ENCODE peak calls at places on chromosome 16, in four cellular contexts. One of them, this sample, is unnamed.

GRCh38 chr16:11256657-11257130 is 690 bp upstream of the SOCS1 start:
- DNase-seq in upper lobe of right lung: no peak
- DNase-seq in B cell: no peak
- DNase-seq in pancreas: peak; percentile 45
- DNase-seq in this sample: no peak

GRCh38 chr16:12612598-12613101 is 191.0 kb downstream of the CPPED1 start:
- DNase-seq in pancreas: no peak
- DNase-seq in B cell: no peak
- DNase-seq in upper lobe of right lung: no peak
- DNase-seq in this sample: no peak

GRCh38 chr16:14399397-14400284 is 230.4 kb downstream of the PARN start:
- DNase-seq in upper lobe of right lung: no peak
- DNase-seq in pancreas: no peak
- DNase-seq in B cell: no peak
- DNase-seq in this sample: no peak

GRCh38 chr16:85348921-85349334 is 236.7 kb upstream of the CIBAR2 start:
- DNase-seq in upper lobe of right lung: no peak
- DNase-seq in pancreas: no peak
- DNase-seq in B cell: no peak
- DNase-seq in this sample: no peak

GRCh38 chr16:15523939-15524338 is 89.6 kb downstream of the BMERB1 start:
- DNase-seq in pancreas: no peak
- DNase-seq in upper lobe of right lung: no peak
- DNase-seq in B cell: no peak
- DNase-seq in this sample: no peak

GRCh38 chr16:85067024-85067423 is 39.4 kb downstream of the KIAA0513 start:
- DNase-seq in upper lobe of right lung: no peak
- DNase-seq in pancreas: no peak
- DNase-seq in B cell: no peak
- DNase-seq in this sample: no peak

GRCh38 chr16:53069772-53070171 is 15.0 kb downstream of the CHD9 start:
- DNase-seq in B cell: no peak
- DNase-seq in pancreas: no peak
- DNase-seq in upper lobe of right lung: no peak
- DNase-seq in this sample: no peak

GRCh38 chr16:85416267-85417109 is 196.6 kb upstream of the GSE1 start:
- DNase-seq in pancreas: peak; percentile 80
- DNase-seq in upper lobe of right lung: peak; percentile 94
- DNase-seq in B cell: peak; percentile 75
- DNase-seq in this sample: peak; percentile 65

GRCh38 chr16:64589836-64590235 is 532.0 kb downstream of the CDH11 start:
- DNase-seq in pancreas: no peak
- DNase-seq in B cell: no peak
- DNase-seq in upper lobe of right lung: no peak
- DNase-seq in this sample: no peak

GRCh38 chr16:4894276-4895150 is 42.4 kb downstream of the PPL start:
- DNase-seq in B cell: no peak
- DNase-seq in upper lobe of right lung: no peak
- DNase-seq in pancreas: no peak
- DNase-seq in this sample: no peak

GRCh38 chr16:799948-800833 is at the start of gene GNG13:
- DNase-seq in upper lobe of right lung: no peak
- DNase-seq in B cell: no peak
- DNase-seq in pancreas: no peak
- DNase-seq in this sample: no peak

GRCh38 chr16:54165912-54166265 is 120.7 kb downstream of the IRX3 start:
- DNase-seq in upper lobe of right lung: no peak
- DNase-seq in B cell: no peak
- DNase-seq in pancreas: no peak
- DNase-seq in this sample: no peak

GRCh38 chr16:35689764-35690163 is 2230.4 kb downstream of the TP53TG3F start:
- DNase-seq in B cell: no peak
- DNase-seq in upper lobe of right lung: no peak
- DNase-seq in pancreas: no peak
- DNase-seq in this sample: no peak

GRCh38 chr16:87602821-87603683 is 744 bp downstream of the JPH3 start:
- DNase-seq in upper lobe of right lung: no peak
- DNase-seq in pancreas: no peak
- DNase-seq in B cell: no peak
- DNase-seq in this sample: no peak

GRCh38 chr16:72986011-72986410 is 61.9 kb downstream of the ZFHX3 start:
- DNase-seq in B cell: no peak
- DNase-seq in upper lobe of right lung: no peak
- DNase-seq in pancreas: no peak
- DNase-seq in this sample: no peak

GRCh38 chr16:87487361-87487924 is 5.4 kb downstream of the ZCCHC14 start:
- DNase-seq in B cell: no peak
- DNase-seq in upper lobe of right lung: peak; percentile 85
- DNase-seq in pancreas: peak; percentile 84
- DNase-seq in this sample: no peak

GRCh38 chr16:11727945-11728543 is 14.6 kb downstream of the TXNDC11 start:
- DNase-seq in pancreas: no peak
- DNase-seq in upper lobe of right lung: no peak
- DNase-seq in B cell: no peak
- DNase-seq in this sample: no peak

GRCh38 chr16:8572919-8573724 is 17.2 kb downstream of the TMEM114 start:
- DNase-seq in pancreas: no peak
- DNase-seq in B cell: no peak
- DNase-seq in upper lobe of right lung: no peak
- DNase-seq in this sample: no peak

DNA sequence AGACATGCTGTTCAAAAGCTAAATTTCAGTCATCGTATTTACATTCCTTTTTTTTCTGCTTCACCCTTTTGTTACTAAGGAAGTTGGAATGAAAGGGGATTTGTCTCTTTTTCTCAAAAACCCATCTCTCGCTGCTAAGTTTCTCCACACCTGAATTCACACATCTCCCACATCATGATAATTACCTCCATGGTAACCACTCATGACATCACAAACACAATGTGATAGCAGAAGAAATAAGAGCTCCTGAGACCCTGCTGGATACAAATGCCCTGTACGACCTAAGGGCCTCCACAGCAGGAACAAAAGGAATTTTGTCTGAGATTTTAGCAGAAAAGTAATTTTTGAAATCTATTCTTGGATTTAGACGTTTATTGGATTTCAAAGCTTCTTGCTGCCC is 82.6 kb upstream of the GNAO1 start:
- DNase-seq in B cell: no peak
- DNase-seq in pancreas: no peak
- DNase-seq in upper lobe of right lung: no peak
- DNase-seq in this sample: no peak
- TF ChIP-seq CTCF in B cell: no peak
- TF ChIP-seq CTCF in pancreas: no peak
- TF ChIP-seq CTCF in upper lobe of right lung: no peak
- TF ChIP-seq CTCF in this sample: no peak

DNA sequence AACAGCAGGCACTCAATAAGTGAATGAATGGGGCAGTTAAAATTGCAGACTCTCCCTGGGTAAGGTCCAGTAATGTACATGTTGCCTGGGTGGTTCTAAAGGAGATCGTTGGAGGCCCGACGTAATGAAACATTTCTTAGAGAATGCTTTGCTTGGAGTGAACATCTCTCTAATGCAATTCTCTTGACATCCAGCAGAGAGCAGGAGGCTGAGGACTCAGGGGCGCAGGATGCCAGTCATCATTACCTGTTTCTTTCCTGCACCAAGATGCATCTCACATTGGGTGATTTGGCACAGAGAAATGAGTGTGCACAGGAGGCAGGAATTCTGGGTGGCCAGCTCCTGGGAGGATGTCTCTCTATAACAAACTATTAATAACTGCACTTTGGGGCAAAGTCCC is 130.3 kb upstream of the RBBP6 start:
- DNase-seq in B cell: no peak
- DNase-seq in pancreas: no peak
- DNase-seq in upper lobe of right lung: no peak
- DNase-seq in this sample: no peak
- TF ChIP-seq CTCF in B cell: no peak
- TF ChIP-seq CTCF in pancreas: no peak
- TF ChIP-seq CTCF in upper lobe of right lung: no peak
- TF ChIP-seq CTCF in this sample: no peak

GRCh38 chr16:31458835-31459721 is at the start of gene ARMC5:
- DNase-seq in pancreas: peak; percentile 98
- DNase-seq in upper lobe of right lung: peak; percentile 99
- DNase-seq in B cell: peak; percentile 97
- DNase-seq in this sample: peak; percentile 92
- TF ChIP-seq CTCF in pancreas: peak; percentile 22
- TF ChIP-seq CTCF in upper lobe of right lung: peak; percentile 61
- TF ChIP-seq CTCF in B cell: peak; percentile 57
- TF ChIP-seq CTCF in this sample: peak; percentile 58

DNA sequence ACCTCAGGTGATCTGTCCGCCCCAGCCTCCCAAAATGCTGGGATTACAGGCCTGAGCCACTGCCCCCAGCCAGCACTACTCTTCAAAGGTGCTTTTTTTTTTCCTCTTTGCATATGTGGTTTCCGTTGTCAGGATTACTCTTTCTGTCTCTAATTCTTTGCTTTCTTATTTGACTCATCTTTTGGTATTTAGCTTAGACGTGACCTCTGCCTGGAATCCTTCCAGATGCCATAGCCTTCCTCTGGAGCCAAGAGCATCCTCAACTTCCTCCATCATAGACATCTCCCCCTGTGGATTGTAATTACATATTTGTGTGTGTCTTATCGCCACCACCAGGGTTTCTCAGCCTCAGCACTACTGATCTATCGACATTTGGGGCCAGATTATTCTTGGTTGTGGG is 84.4 kb upstream of the XYLT1 start:
- DNase-seq in B cell: no peak
- DNase-seq in pancreas: no peak
- DNase-seq in upper lobe of right lung: no peak
- DNase-seq in this sample: no peak
- TF ChIP-seq CTCF in B cell: no peak
- TF ChIP-seq CTCF in pancreas: no peak
- TF ChIP-seq CTCF in upper lobe of right lung: no peak
- TF ChIP-seq CTCF in this sample: no peak

GRCh38 chr16:75805946-75806345 is 79.7 kb upstream of the CPHXL start:
- DNase-seq in upper lobe of right lung: no peak
- DNase-seq in pancreas: no peak
- DNase-seq in B cell: no peak
- DNase-seq in this sample: no peak
- TF ChIP-seq CTCF in upper lobe of right lung: no peak
- TF ChIP-seq CTCF in pancreas: no peak
- TF ChIP-seq CTCF in B cell: no peak
- TF ChIP-seq CTCF in this sample: no peak

GRCh38 chr16:1964046-1964505 is 550 bp downstream of the RPS2 start:
- DNase-seq in upper lobe of right lung: no peak
- DNase-seq in pancreas: no peak
- DNase-seq in B cell: peak; percentile 53
- DNase-seq in this sample: no peak
- TF ChIP-seq CTCF in upper lobe of right lung: peak; percentile 8
- TF ChIP-seq CTCF in pancreas: no peak
- TF ChIP-seq CTCF in B cell: peak; percentile 21
- TF ChIP-seq CTCF in this sample: no peak

GRCh38 chr16:79047337-79047736 is 553.2 kb downstream of the MAF start:
- DNase-seq in B cell: no peak
- DNase-seq in pancreas: no peak
- DNase-seq in upper lobe of right lung: no peak
- DNase-seq in this sample: no peak

GRCh38 chr16:79037429-79038373 is 562.8 kb downstream of the MAF start:
- DNase-seq in pancreas: peak; percentile 6
- DNase-seq in upper lobe of right lung: no peak
- DNase-seq in B cell: no peak
- DNase-seq in this sample: no peak

GRCh38 chr16:79045191-79045590 is 555.3 kb downstream of the MAF start:
- DNase-seq in pancreas: no peak
- DNase-seq in upper lobe of right lung: no peak
- DNase-seq in B cell: no peak
- DNase-seq in this sample: no peak

GRCh38 chr16:79042141-79042540 is 558.4 kb downstream of the MAF start:
- DNase-seq in upper lobe of right lung: no peak
- DNase-seq in pancreas: no peak
- DNase-seq in B cell: no peak
- DNase-seq in this sample: no peak

GRCh38 chr16:79042886-79043285 is 557.7 kb downstream of the MAF start:
- DNase-seq in B cell: no peak
- DNase-seq in pancreas: no peak
- DNase-seq in upper lobe of right lung: no peak
- DNase-seq in this sample: no peak
- TF ChIP-seq CTCF in B cell: no peak
- TF ChIP-seq CTCF in pancreas: no peak
- TF ChIP-seq CTCF in upper lobe of right lung: no peak
- TF ChIP-seq CTCF in this sample: no peak

GRCh38 chr16:67579686-67580085 is 17.4 kb downstream of the CTCF start:
- DNase-seq in pancreas: no peak
- DNase-seq in B cell: no peak
- DNase-seq in upper lobe of right lung: no peak
- DNase-seq in this sample: no peak

DNA sequence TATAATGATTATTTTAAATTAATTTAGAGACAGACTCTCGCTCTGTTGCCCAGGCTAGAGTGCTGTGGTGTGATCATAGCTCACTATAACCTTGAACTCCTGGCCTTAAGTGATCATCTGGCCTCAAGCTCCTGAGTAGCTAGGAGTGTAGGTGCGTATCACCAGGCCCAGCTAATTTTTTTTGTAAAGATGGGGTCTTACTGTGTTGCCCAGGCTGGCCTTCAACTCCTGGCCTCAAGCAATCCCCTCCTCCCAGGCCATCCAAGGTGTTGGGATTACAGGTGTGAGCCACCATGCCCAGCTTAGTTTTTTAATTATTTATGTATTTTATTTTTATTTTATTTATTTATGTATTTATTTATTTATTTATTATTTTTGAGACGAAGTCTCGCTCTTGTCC is 17.9 kb downstream of the CTCF start:
- DNase-seq in B cell: no peak
- DNase-seq in pancreas: no peak
- DNase-seq in upper lobe of right lung: no peak
- DNase-seq in this sample: no peak
- TF ChIP-seq CTCF in B cell: no peak
- TF ChIP-seq CTCF in pancreas: no peak
- TF ChIP-seq CTCF in upper lobe of right lung: no peak
- TF ChIP-seq CTCF in this sample: no peak

DNA sequence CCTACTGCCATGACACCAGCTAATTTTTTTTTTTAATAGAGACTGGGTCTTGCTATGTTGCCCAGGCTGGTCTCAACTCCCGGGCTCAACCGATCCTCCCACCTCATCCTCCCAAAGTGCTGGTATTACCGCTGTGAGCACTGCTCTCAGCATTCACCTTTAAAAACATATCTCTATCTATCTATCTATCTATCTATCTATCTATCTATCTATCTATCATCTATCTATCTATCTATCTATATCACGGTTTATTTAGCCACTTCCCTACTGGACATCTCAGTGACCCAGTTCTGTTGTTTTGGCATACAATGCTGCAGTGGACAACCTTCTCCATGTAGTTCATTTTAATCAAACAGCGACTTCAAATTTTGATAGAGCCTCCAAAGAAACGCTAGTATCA is 1.3 kb upstream of the PHAF1 start:
- DNase-seq in pancreas: no peak
- DNase-seq in B cell: no peak
- DNase-seq in upper lobe of right lung: no peak
- DNase-seq in this sample: no peak
- TF ChIP-seq CTCF in pancreas: no peak
- TF ChIP-seq CTCF in B cell: no peak
- TF ChIP-seq CTCF in upper lobe of right lung: no peak
- TF ChIP-seq CTCF in this sample: no peak

GRCh38 chr16:56866955-56867830 is 2.2 kb downstream of the SLC12A3 start:
- DNase-seq in pancreas: peak; percentile 34
- DNase-seq in upper lobe of right lung: no peak
- DNase-seq in B cell: peak; percentile 66
- DNase-seq in this sample: no peak
- TF ChIP-seq CTCF in pancreas: peak; percentile 69
- TF ChIP-seq CTCF in upper lobe of right lung: peak; percentile 83
- TF ChIP-seq CTCF in B cell: peak; percentile 89
- TF ChIP-seq CTCF in this sample: peak; percentile 67

This sample was measured in natural killer cell.